ENCODE peak calls at places on chromosome 1, in six cellular contexts. O is astrocyte of the spinal cord, V is tibial artery, P is GM12865, U is dorsolateral prefrontal cortex, R is ovary. C is an unnamed sample.

GRCh38 chr1:187696092-187696491 is 867.3 kb downstream of the PLA2G4A start:
- DNase-seq in O (peak), V (no peak), P (no peak), U (no peak), R (no peak), C (peak)

GRCh38 chr1:184691719-184692324 is 62.8 kb downstream of the EDEM3 start:
- DNase-seq in O (peak), V (no peak), P (peak), U (peak), R (no peak), C (peak)

GRCh38 chr1:238409947-238410346 is 519.2 kb upstream of the ZP4 start:
- DNase-seq in O (peak), V (no peak), P (no peak), U (no peak), R (no peak), C (no peak)

GRCh38 chr1:6848816-6849215 is 63.6 kb downstream of the CAMTA1 start:
- DNase-seq in O (no peak), V (no peak), P (no peak), U (no peak), R (no peak), C (no peak)

GRCh38 chr1:844472-845026 is 79.2 kb upstream of the SAMD11 start:
- DNase-seq in O (no peak), V (no peak), P (no peak), U (no peak), R (no peak), C (no peak)

GRCh38 chr1:61851849-61852692 is 109.8 kb downstream of the PATJ start:
- DNase-seq in O (peak), V (no peak), P (peak), U (no peak), R (no peak), C (peak)

GRCh38 chr1:76868154-76868882 is 1.0 kb downstream of the ST6GALNAC5 start:
- DNase-seq in O (peak), V (no peak), P (no peak), U (peak), R (peak), C (peak)

GRCh38 chr1:33814166-33814565 is 49.7 kb upstream of the HMGB4 start:
- DNase-seq in O (no peak), V (no peak), P (no peak), U (no peak), R (no peak), C (no peak)

GRCh38 chr1:196029410-196029809 is 578.8 kb downstream of the KCNT2 start:
- DNase-seq in O (no peak), V (no peak), P (no peak), U (no peak), R (no peak), C (no peak)

GRCh38 chr1:150808134-150808533 is at the start of gene CTSK:
- DNase-seq in O (no peak), V (peak), P (no peak), U (peak), R (no peak), C (peak)

GRCh38 chr1:181151378-181152326 is 63.2 kb downstream of the IER5 start:
- DNase-seq in O (no peak), V (no peak), P (peak), U (no peak), R (no peak), C (peak)

GRCh38 chr1:23555225-23555801 is 4.0 kb downstream of the ID3 start:
- DNase-seq in O (peak), V (peak), P (peak), U (no peak), R (no peak), C (peak)

GRCh38 chr1:20348326-20348910 is 57.7 kb downstream of the VWA5B1 start:
- DNase-seq in O (no peak), V (no peak), P (no peak), U (peak), R (no peak), C (no peak)

GRCh38 chr1:2386636-2387611 is 4.4 kb downstream of the MORN1 start:
- DNase-seq in O (no peak), V (no peak), P (no peak), U (no peak), R (peak), C (no peak)

GRCh38 chr1:183461350-183461749 is 10.9 kb upstream of the SMG7 start:
- DNase-seq in O (no peak), V (no peak), P (no peak), U (no peak), R (no peak), C (peak)

GRCh38 chr1:1171551-1172340 is 1.9 kb upstream of the TTLL10 start:
- DNase-seq in O (no peak), V (no peak), P (peak), U (no peak), R (peak), C (no peak)

GRCh38 chr1:39689635-39690034 is 1.6 kb downstream of the HPCAL4 start:
- DNase-seq in O (no peak), V (no peak), P (no peak), U (peak), R (no peak), C (no peak)

GRCh38 chr1:53367503-53368313 is 39.8 kb upstream of the LRP8 start:
- DNase-seq in O (no peak), V (peak), P (peak), U (no peak), R (no peak), C (no peak)

GRCh38 chr1:192530254-192530653 is 45.3 kb upstream of the RGS1 start:
- DNase-seq in O (peak), V (no peak), P (peak), U (no peak), R (no peak), C (peak)

GRCh38 chr1:104266612-104267011 is 516.9 kb downstream of the AMY1C start:
- DNase-seq in O (no peak), V (no peak), P (no peak), U (no peak), R (no peak), C (no peak)

GRCh38 chr1:55337801-55338447 is 122.8 kb upstream of the USP24 start:
- DNase-seq in O (peak), V (no peak), P (peak), U (no peak), R (no peak), C (peak)

GRCh38 chr1:9319789-9320519 is 27.3 kb downstream of the SPSB1 start:
- DNase-seq in O (no peak), V (no peak), P (no peak), U (no peak), R (no peak), C (no peak)

GRCh38 chr1:111592389-111593361 is 26.9 kb upstream of the RAP1A start:
- DNase-seq in O (peak), V (peak), P (peak), U (no peak), R (peak), C (peak)

GRCh38 chr1:63112155-63112914 is 210.0 kb upstream of the FOXD3 start:
- DNase-seq in O (peak), V (no peak), P (peak), U (no peak), R (no peak), C (peak)

GRCh38 chr1:93692983-93693591 is 11.4 kb upstream of the BCAR3 start:
- DNase-seq in O (peak), V (no peak), P (peak), U (no peak), R (no peak), C (peak)

GRCh38 chr1:212431656-212432055 is 1.1 kb upstream of the NENF start:
- DNase-seq in O (no peak), V (no peak), P (no peak), U (no peak), R (no peak), C (no peak)

GRCh38 chr1:212432163-212432705 is 486 bp upstream of the NENF start:
- DNase-seq in O (peak), V (no peak), P (no peak), U (no peak), R (no peak), C (no peak)

GRCh38 chr1:212430955-212431394 is 1.7 kb upstream of the NENF start:
- DNase-seq in O (no peak), V (no peak), P (no peak), U (no peak), R (no peak), C (no peak)

GRCh38 chr1:212433577-212434462 is 1.1 kb downstream of the NENF start:
- DNase-seq in O (no peak), V (no peak), P (no peak), U (peak), R (peak), C (no peak)

GRCh38 chr1:212432706-212433576 is at the start of gene NENF:
- DNase-seq in O (peak), V (peak), P (peak), U (peak), R (peak), C (peak)
- H3K4me3 ChIP-seq in O (peak), V (peak), P (peak), U (peak), R (peak), C (peak)

GRCh38 chr1:232627645-232628334 is 2.1 kb downstream of the SIPA1L2 start:
- DNase-seq in O (peak), V (no peak), P (peak), U (no peak), R (no peak), C (peak)

GRCh38 chr1:232629250-232630046 is 485 bp downstream of the SIPA1L2 start:
- DNase-seq in O (peak), V (peak), P (peak), U (no peak), R (peak), C (peak)

GRCh38 chr1:232630047-232630893 is at the start of gene SIPA1L2:
- DNase-seq in O (peak), V (peak), P (peak), U (peak), R (peak), C (peak)

GRCh38 chr1:232628335-232629214 is 1.4 kb downstream of the SIPA1L2 start:
- DNase-seq in O (peak), V (no peak), P (peak), U (no peak), R (no peak), C (peak)

DNA sequence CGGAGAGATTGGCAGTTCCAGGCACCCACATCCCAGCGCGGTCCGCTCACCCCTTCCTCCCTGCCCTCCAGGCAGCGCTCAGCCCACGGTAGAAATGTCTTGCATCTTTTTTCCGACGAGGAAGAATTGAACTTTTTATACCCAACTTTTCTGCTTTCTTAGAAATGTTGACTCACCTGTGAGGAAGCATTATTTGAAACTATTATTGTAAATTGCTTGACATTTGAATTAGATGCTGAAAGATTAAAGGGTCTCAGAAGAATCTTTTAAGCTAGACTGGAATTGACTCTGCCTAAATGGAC is 912 bp upstream of the SIPA1L2 start:
- DNase-seq in O (no peak), V (no peak), P (no peak), U (no peak), R (no peak), C (no peak)
- TF ChIP-seq CTCF in O (no peak), V (no peak), P (no peak), U (no peak), R (no peak), C (no peak)

GRCh38 chr1:107251839-107252238 is 111.0 kb downstream of the NTNG1 start:
- DNase-seq in O (no peak), V (no peak), P (no peak), U (no peak), R (no peak), C (no peak)
- H3K4me3 ChIP-seq in O (no peak), V (no peak), P (no peak), U (no peak), R (no peak), C (no peak)

DNA sequence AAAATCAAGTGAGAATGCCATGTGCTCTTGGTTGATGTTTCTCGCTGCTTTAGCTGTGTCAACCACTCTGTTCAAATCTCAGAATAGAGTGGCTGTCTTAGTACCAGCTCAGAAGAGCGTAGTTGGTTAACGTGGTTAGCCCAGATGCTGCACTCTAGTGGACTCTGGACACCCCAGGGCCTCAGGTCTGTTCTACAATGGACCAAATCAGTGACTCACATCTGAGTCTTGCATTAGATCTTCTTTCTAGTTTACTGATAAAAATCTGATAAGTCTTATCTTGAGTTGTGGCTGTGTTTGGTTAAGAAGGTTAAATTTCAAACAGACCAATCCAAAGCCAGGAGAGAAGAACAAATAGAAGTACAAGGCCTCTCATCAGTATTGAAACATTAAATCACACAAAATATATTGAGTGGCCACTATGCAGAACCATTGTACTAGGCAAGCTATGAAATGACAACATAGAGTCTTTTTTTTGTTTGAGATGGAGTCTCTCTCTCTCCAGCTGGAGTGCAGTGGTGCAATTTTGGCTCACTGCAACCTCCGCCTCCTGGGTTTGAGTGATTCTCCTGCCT is 104.1 kb downstream of the NR5A2 start:
- DNase-seq in O (peak), V (no peak), P (no peak), U (no peak), R (no peak), C (no peak)
- TF ChIP-seq CTCF in O (no peak), V (no peak), P (no peak), U (no peak), R (no peak), C (no peak)

GRCh38 chr1:67723126-67723525 is 38.1 kb downstream of the GADD45A start:
- DNase-seq in O (no peak), V (no peak), P (no peak), U (no peak), R (no peak), C (no peak)
- H3K4me3 ChIP-seq in O (no peak), V (no peak), P (no peak), U (no peak), R (no peak), C (no peak)

DNA sequence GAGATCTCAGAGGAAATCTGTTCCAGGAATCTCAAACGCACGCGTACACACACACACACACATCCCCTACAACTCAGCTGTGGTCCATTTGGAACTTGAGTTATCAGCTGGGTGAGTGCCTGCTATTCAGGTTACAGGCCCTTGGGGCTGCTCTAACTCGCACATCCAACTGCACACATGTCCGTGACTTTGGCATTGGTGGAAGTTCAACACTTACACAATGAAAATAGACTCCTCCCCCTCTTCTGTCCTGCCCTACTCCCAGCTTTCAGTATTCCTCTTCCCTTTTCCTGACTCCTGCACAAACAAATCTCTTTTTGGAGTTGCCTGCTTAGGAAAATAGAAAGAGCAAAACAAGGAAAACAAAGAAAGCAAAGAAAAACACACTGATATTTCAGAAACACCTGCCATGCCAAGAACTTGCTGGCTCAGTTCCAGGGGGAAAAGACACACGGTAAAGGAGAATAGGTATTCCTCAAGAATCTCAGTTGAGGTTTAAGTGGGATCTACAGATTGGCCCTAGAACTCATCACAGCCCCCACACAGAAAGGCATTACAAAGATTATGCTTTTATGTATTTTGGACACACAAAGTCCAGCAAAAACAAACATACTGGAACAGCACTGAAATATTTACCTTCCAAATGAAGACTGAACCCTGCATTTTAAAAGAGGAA is 140.8 kb downstream of the TGFBR3 start:
- DNase-seq in O (no peak), V (peak), P (no peak), U (no peak), R (no peak), C (peak)
- TF ChIP-seq CTCF in O (no peak), V (no peak), P (no peak), U (no peak), R (no peak), C (no peak)

GRCh38 chr1:167627865-167628641 is 2.0 kb upstream of the RCSD1 start:
- DNase-seq in O (no peak), V (no peak), P (peak), U (no peak), R (no peak), C (no peak)
- H3K4me3 ChIP-seq in O (no peak), V (no peak), P (peak), U (no peak), R (no peak), C (no peak)

C was measured in cardiac fibroblast.